ENCODE peak calls at places on chromosomes 3 and 15, in seven cellular contexts. C, H, L, I, G, V and N are unnamed samples.

GRCh38 chr15:67180035-67180434 is 74.4 kb downstream of the AAGAB start:
- DNase-seq in C (no peak), H (no peak), L (no peak), I (no peak), G (no peak), V (no peak), N (no peak)

GRCh38 chr15:84079885-84080777 is 155.4 kb upstream of the GOLGA6L4 start:
- DNase-seq in C (peak; percentile 28), H (peak; percentile 50), L (peak; percentile 85), I (peak; percentile 26), G (no peak), V (no peak), N (peak; percentile 46)

GRCh38 chr3:94336076-94336741 is 273.3 kb downstream of the NSUN3 start:
- DNase-seq in C (peak; percentile 32), H (no peak), L (no peak), I (peak; percentile 8), G (no peak), V (no peak), N (no peak)

GRCh38 chr15:27353837-27354236 is 382.9 kb downstream of the GABRG3 start:
- DNase-seq in C (peak; percentile 29), H (no peak), L (no peak), I (peak; percentile 4), G (no peak), V (no peak), N (no peak)

GRCh38 chr3:8589880-8590556 is 54.6 kb downstream of the SSUH2 start:
- DNase-seq in C (peak; percentile 70), H (no peak), L (no peak), I (no peak), G (no peak), V (no peak), N (no peak)

GRCh38 chr3:138774529-138775253 is 60.0 kb downstream of the PIK3CB start:
- DNase-seq in C (peak; percentile 99), H (no peak), L (peak; percentile 46), I (peak; percentile 99), G (no peak), V (peak; percentile 78), N (peak; percentile 78)

GRCh38 chr15:98296653-98297052 is 336.1 kb downstream of the ARRDC4 start:
- DNase-seq in C (no peak), H (no peak), L (no peak), I (no peak), G (no peak), V (no peak), N (no peak)

GRCh38 chr15:29788433-29789034 is 33.7 kb downstream of the TJP1 start:
- DNase-seq in C (no peak), H (no peak), L (no peak), I (no peak), G (no peak), V (no peak), N (no peak)

GRCh38 chr3:51657234-51657633 is 13.8 kb upstream of the TEX264 start:
- DNase-seq in C (no peak), H (no peak), L (no peak), I (no peak), G (no peak), V (no peak), N (no peak)